ENCODE peak calls at places on chromosomes 11 and 22, in eight cellular contexts. V, J, G, M, Z, B, U and O are unnamed samples.

GRCh38 chr22:43377486-43377995 is 34.3 kb upstream of the MPPED1 start:
- DNase-seq in V (peak), J (peak), G (no peak), M (no peak), Z (no peak), B (peak), U (no peak), O (peak)

GRCh38 chr11:90288207-90288821 is 65.5 kb upstream of the CHORDC1 start:
- DNase-seq in V (peak), J (peak), G (peak), M (peak), Z (no peak), B (peak), U (no peak), O (peak)

GRCh38 chr11:4826425-4826824 is 5.3 kb downstream of the OR51F2 start:
- DNase-seq in V (peak), J (peak), G (peak), M (no peak), Z (no peak), B (no peak), U (no peak), O (no peak)

GRCh38 chr22:49994361-49995058 is 18.1 kb downstream of the IL17REL start:
- DNase-seq in V (no peak), J (no peak), G (no peak), M (no peak), Z (no peak), B (no peak), U (peak), O (no peak)

GRCh38 chr11:73726825-73727224 is 34.0 kb downstream of the RAB6A start:
- DNase-seq in V (no peak), J (no peak), G (no peak), M (no peak), Z (no peak), B (no peak), U (no peak), O (no peak)

GRCh38 chr11:86395061-86395551 is 20.4 kb downstream of the CCDC81 start:
- DNase-seq in V (peak), J (peak), G (peak), M (peak), Z (no peak), B (peak), U (no peak), O (no peak)

GRCh38 chr11:12449961-12450715 is 72.8 kb downstream of the PARVA start:
- DNase-seq in V (peak), J (no peak), G (no peak), M (peak), Z (peak), B (peak), U (no peak), O (peak)

GRCh38 chr11:61090982-61091372 is 11.3 kb upstream of the CD5 start:
- DNase-seq in V (no peak), J (no peak), G (no peak), M (no peak), Z (no peak), B (no peak), U (no peak), O (no peak)

GRCh38 chr22:24503137-24503850 is 8.2 kb downstream of the UPB1 start:
- DNase-seq in V (peak), J (peak), G (peak), M (peak), Z (no peak), B (no peak), U (peak), O (peak)

GRCh38 chr11:2930705-2931415 is 1.6 kb upstream of the PHLDA2 start:
- DNase-seq in V (peak), J (peak), G (peak), M (peak), Z (no peak), B (no peak), U (peak), O (peak)

GRCh38 chr11:65182258-65183170 is 786 bp downstream of the CAPN1 start:
- DNase-seq in V (no peak), J (no peak), G (peak), M (peak), Z (no peak), B (no peak), U (peak), O (peak)

GRCh38 chr11:94876645-94877445 is 96.5 kb downstream of the CWC15 start:
- DNase-seq in V (peak), J (peak), G (peak), M (peak), Z (peak), B (peak), U (peak), O (peak)

GRCh38 chr11:50298182-50298988 is 265.7 kb downstream of the OR4C45 start:
- DNase-seq in V (no peak), J (no peak), G (no peak), M (no peak), Z (no peak), B (no peak), U (no peak), O (no peak)

GRCh38 chr11:120517390-120518315 is 6.1 kb downstream of the GRIK4 start:
- DNase-seq in V (peak), J (peak), G (peak), M (no peak), Z (no peak), B (peak), U (no peak), O (no peak)

GRCh38 chr11:66363805-66364535 is 7.6 kb downstream of the SLC29A2 start:
- DNase-seq in V (no peak), J (no peak), G (peak), M (peak), Z (no peak), B (no peak), U (peak), O (no peak)

GRCh38 chr11:130513132-130513531 is 64.7 kb downstream of the ADAMTS15 start:
- DNase-seq in V (no peak), J (no peak), G (no peak), M (no peak), Z (no peak), B (peak), U (peak), O (peak)

GRCh38 chr11:109208116-109208515 is 213.9 kb upstream of the C11orf87 start:
- DNase-seq in V (no peak), J (no peak), G (no peak), M (no peak), Z (no peak), B (no peak), U (no peak), O (no peak)

GRCh38 chr11:70440206-70440605 is 41.9 kb downstream of the CTTN start:
- DNase-seq in V (no peak), J (no peak), G (no peak), M (no peak), Z (no peak), B (no peak), U (no peak), O (no peak)

GRCh38 chr22:50459443-50460140 is 15.2 kb downstream of the SBF1 start:
- DNase-seq in V (no peak), J (no peak), G (no peak), M (no peak), Z (no peak), B (no peak), U (no peak), O (no peak)

GRCh38 chr22:41256254-41256897 is 15.6 kb upstream of the CHADL start:
- DNase-seq in V (peak), J (peak), G (no peak), M (peak), Z (peak), B (peak), U (no peak), O (peak)

GRCh38 chr11:46422588-46422987 is 31.0 kb upstream of the CHRM4 start:
- DNase-seq in V (peak), J (no peak), G (no peak), M (no peak), Z (no peak), B (no peak), U (no peak), O (no peak)

GRCh38 chr22:23369054-23369685 is 188.9 kb downstream of the BCR start:
- DNase-seq in V (no peak), J (no peak), G (no peak), M (no peak), Z (no peak), B (no peak), U (no peak), O (no peak)

GRCh38 chr11:76025068-76025467 is 181.2 kb downstream of the WNT11 start:
- DNase-seq in V (peak), J (peak), G (no peak), M (no peak), Z (peak), B (peak), U (no peak), O (peak)

GRCh38 chr11:69296890-69297224 is 2.9 kb downstream of the MYEOV start:
- DNase-seq in V (no peak), J (no peak), G (no peak), M (no peak), Z (no peak), B (no peak), U (no peak), O (no peak)

GRCh38 chr22:21982338-21982965 is at the start of gene TOP3B:
- DNase-seq in V (peak), J (peak), G (peak), M (peak), Z (no peak), B (peak), U (peak), O (peak)
- TF ChIP-seq CTCF in V (no peak), J (no peak), G (no peak), M (no peak), Z (no peak), B (no peak), U (no peak), O (no peak)

GRCh38 chr11:83044958-83045712 is 26.6 kb downstream of the RAB30 start:
- DNase-seq in V (peak), J (peak), G (no peak), M (peak), Z (no peak), B (peak), U (no peak), O (peak)
- H3K4me3 ChIP-seq in V (no peak), J (no peak), G (no peak), M (no peak), Z (no peak), B (no peak), U (no peak), O (no peak)

GRCh38 chr11:27497911-27498310 is 8.7 kb downstream of the LIN7C start:
- DNase-seq in V (no peak), J (no peak), G (no peak), M (no peak), Z (no peak), B (no peak), U (no peak), O (no peak)

GRCh38 chr11:27495710-27496300 is 10.8 kb downstream of the LIN7C start:
- DNase-seq in V (no peak), J (no peak), G (no peak), M (no peak), Z (no peak), B (no peak), U (no peak), O (no peak)

GRCh38 chr11:27501102-27501501 is 5.5 kb downstream of the LIN7C start:
- DNase-seq in V (no peak), J (no peak), G (no peak), M (no peak), Z (no peak), B (no peak), U (no peak), O (no peak)

GRCh38 chr11:27496461-27496860 is 10.1 kb downstream of the LIN7C start:
- DNase-seq in V (peak), J (no peak), G (no peak), M (no peak), Z (no peak), B (peak), U (no peak), O (peak)

GRCh38 chr11:27497284-27497866 is 9.2 kb downstream of the LIN7C start:
- DNase-seq in V (peak), J (no peak), G (peak), M (peak), Z (no peak), B (peak), U (no peak), O (peak)
- TF ChIP-seq CTCF in V (peak), J (peak), G (peak), M (peak), Z (peak), B (peak), U (peak), O (peak)

GRCh38 chr11:113316251-113316650 is 1.9 kb downstream of the TTC12 start:
- DNase-seq in V (no peak), J (no peak), G (no peak), M (peak), Z (no peak), B (no peak), U (no peak), O (no peak)

GRCh38 chr11:113313601-113314000 is 782 bp upstream of the TTC12 start:
- DNase-seq in V (peak), J (no peak), G (no peak), M (peak), Z (peak), B (no peak), U (no peak), O (no peak)

GRCh38 chr11:113317297-113317696 is 2.9 kb downstream of the TTC12 start:
- DNase-seq in V (no peak), J (no peak), G (no peak), M (no peak), Z (no peak), B (no peak), U (no peak), O (no peak)

GRCh38 chr11:113314065-113314388 is 356 bp upstream of the TTC12 start:
- DNase-seq in V (no peak), J (no peak), G (no peak), M (no peak), Z (no peak), B (no peak), U (no peak), O (no peak)

GRCh38 chr11:113314389-113315301 is at the start of gene TTC12:
- DNase-seq in V (peak), J (peak), G (peak), M (peak), Z (peak), B (peak), U (peak), O (peak)
- H3K4me3 ChIP-seq in V (peak), J (peak), G (peak), M (peak), Z (peak), B (peak), U (peak), O (peak)

GRCh38 chr11:133845413-133845812 is at the start of gene SPATA19:
- DNase-seq in V (no peak), J (no peak), G (no peak), M (no peak), Z (no peak), B (no peak), U (no peak), O (no peak)
- TF ChIP-seq CTCF in V (no peak), J (no peak), G (no peak), M (no peak), Z (no peak), B (no peak), U (no peak), O (no peak)

DNA sequence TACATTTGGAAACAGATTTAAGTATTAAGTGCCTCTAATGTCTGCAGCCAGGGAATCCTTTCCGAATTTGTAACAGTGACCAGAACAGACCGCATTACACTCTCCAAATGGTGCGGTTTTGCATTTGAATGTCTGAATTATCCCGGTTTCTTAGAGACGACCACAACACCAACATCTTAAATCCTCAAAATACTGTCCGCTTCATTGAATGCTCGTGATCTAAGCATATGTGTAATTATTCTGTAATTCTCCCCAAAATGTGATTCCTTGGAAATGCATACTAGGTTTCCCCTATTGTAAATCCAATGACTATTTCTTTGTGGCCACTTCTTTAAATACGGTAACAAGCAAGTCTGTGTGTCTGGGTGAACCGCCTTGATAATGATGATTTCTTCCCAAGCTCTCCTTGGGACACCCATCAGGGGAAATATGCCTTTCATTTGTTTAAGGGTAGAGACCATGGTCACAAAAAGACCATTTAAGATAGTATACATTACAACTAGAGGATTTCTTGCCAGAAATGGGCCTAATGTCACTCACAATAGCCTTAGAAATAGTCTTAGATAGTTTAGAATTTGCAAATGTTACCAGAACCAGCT is 87.4 kb upstream of the DBX1 start:
- DNase-seq in V (no peak), J (no peak), G (no peak), M (no peak), Z (no peak), B (peak), U (no peak), O (no peak)
- H3K4me3 ChIP-seq in V (no peak), J (no peak), G (no peak), M (no peak), Z (no peak), B (no peak), U (no peak), O (no peak)

GRCh38 chr11:35619754-35620640 is 1.7 kb downstream of the FJX1 start:
- DNase-seq in V (peak), J (peak), G (peak), M (peak), Z (no peak), B (peak), U (no peak), O (no peak)
- TF ChIP-seq CTCF in V (peak), J (peak), G (peak), M (peak), Z (no peak), B (no peak), U (no peak), O (peak)

GRCh38 chr22:38353701-38354100 is 36.5 kb upstream of the CSNK1E start:
- DNase-seq in V (no peak), J (no peak), G (no peak), M (no peak), Z (no peak), B (no peak), U (no peak), O (no peak)
- H3K4me3 ChIP-seq in V (no peak), J (no peak), G (no peak), M (no peak), Z (no peak), B (no peak), U (no peak), O (no peak)